ENCODE peak calls at places on chromosomes 12 and 14, in nine cellular contexts. N is CD4-positive, CD25-positive, alpha-beta regulatory T cell; B is suprapubic skin; Y is choroid plexus epithelial cell; O is psoas muscle; J is foreskin fibroblast; E is mammary epithelial cell; G is dorsolateral prefrontal cortex; C is cardiac fibroblast. A is an unnamed sample.

GRCh38 chr12:106709068-106709511 is 65.4 kb upstream of the RIC8B start:
- DNase-seq in J (no peak), G (no peak), E (no peak), B (no peak), O (no peak), N (no peak), C (no peak), Y (no peak), A (no peak)

GRCh38 chr12:84636801-84637285 is 275.8 kb downstream of the SLC6A15 start:
- DNase-seq in G (no peak), Y (peak; percentile 72), J (peak; percentile 32), N (no peak), E (no peak), B (no peak), O (no peak), C (peak; percentile 10), A (peak; percentile 18)

GRCh38 chr12:54489857-54490256 is 7.7 kb upstream of the NCKAP1L start:
- DNase-seq in G (no peak), C (no peak), J (no peak), E (no peak), Y (no peak), B (no peak), N (no peak), O (no peak), A (no peak)

GRCh38 chr12:59780605-59781135 is 184.8 kb downstream of the SLC16A7 start:
- DNase-seq in B (no peak), Y (peak; percentile 82), J (peak; percentile 9), O (no peak), C (peak; percentile 72), G (no peak), E (peak; percentile 33), N (no peak), A (peak; percentile 29)

GRCh38 chr14:104975481-104976197 is 2.5 kb downstream of the AHNAK2 start:
- DNase-seq in N (no peak), J (no peak), Y (no peak), B (peak; percentile 69), O (no peak), E (no peak), G (no peak), C (no peak), A (no peak)

GRCh38 chr14:90454041-90455000 is 57.5 kb downstream of the CALM1 start:
- DNase-seq in Y (peak; percentile 85), N (no peak), O (peak; percentile 65), B (no peak), E (no peak), J (peak; percentile 62), C (peak; percentile 75), G (peak; percentile 98), A (peak; percentile 23)

GRCh38 chr12:18383203-18383602 is 121.9 kb downstream of the PIK3C2G start:
- DNase-seq in B (no peak), G (no peak), C (peak; percentile 88), E (peak; percentile 63), J (peak; percentile 84), O (no peak), Y (peak; percentile 92), N (no peak), A (peak; percentile 65)

GRCh38 chr12:11623382-11623781 is 26.1 kb upstream of the ETV6 start:
- DNase-seq in N (no peak), J (no peak), Y (peak; percentile 48), B (no peak), O (no peak), G (no peak), E (no peak), C (no peak), A (no peak)

GRCh38 chr12:43556057-43556456 is 4.1 kb upstream of the ADAMTS20 start:
- DNase-seq in J (no peak), B (no peak), O (no peak), C (no peak), N (no peak), Y (no peak), G (no peak), E (no peak), A (no peak)

GRCh38 chr12:43551271-43551970 is 582 bp downstream of the ADAMTS20 start:
- DNase-seq in J (no peak), C (no peak), Y (no peak), B (no peak), N (no peak), G (no peak), O (no peak), E (peak; percentile 8), A (no peak)

GRCh38 chr12:43550831-43551270 is 1.2 kb downstream of the ADAMTS20 start:
- DNase-seq in Y (no peak), C (no peak), J (no peak), N (no peak), E (no peak), B (no peak), G (no peak), O (no peak), A (no peak)

DNA sequence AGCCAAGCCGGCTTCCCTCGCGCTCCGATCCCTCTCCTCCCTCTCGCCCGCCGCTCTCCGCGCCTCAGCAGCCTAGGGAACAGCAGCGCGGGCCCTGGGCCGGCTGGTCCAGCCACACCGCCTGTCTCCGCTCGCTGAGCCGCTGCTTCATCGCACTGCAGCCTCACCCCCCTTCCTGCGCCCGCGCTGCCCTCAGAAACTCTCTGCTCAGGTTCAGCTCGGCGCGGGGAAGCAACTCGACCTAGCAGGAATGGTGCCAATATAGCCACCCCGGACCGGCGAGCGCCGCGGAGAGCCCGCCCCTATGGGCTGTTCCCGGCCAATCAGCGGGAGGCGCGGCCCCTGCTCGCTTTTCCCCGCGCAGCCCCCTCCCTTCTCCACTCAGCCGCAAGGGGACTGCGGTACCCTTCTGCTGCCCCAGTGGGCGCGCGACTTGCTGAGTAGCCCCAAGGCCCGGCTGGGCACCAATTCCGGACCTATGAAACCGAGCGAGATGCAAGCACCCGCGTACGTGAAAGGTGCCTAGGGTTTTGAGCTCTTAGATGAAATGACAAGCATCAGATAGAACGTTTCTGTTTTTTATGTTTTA is at the start of gene ADAMTS20:
- DNase-seq in Y (peak; percentile 12), C (peak; percentile 2), G (no peak), O (no peak), E (peak; percentile 18), B (no peak), N (no peak), J (no peak), A (no peak)
- H3K4me3 ChIP-seq in Y (peak within 1 kb of the TSS; percentile 33), C (peak within 1 kb of the TSS; percentile 15), G (peak within 1 kb of the TSS; percentile 55), O (peak within 1 kb of the TSS; percentile 46), E (no peak within 1 kb of the TSS), B (peak within 1 kb of the TSS; percentile 0), N (no peak within 1 kb of the TSS), J (no peak within 1 kb of the TSS), A (peak within 1 kb of the TSS; percentile 51)

DNA sequence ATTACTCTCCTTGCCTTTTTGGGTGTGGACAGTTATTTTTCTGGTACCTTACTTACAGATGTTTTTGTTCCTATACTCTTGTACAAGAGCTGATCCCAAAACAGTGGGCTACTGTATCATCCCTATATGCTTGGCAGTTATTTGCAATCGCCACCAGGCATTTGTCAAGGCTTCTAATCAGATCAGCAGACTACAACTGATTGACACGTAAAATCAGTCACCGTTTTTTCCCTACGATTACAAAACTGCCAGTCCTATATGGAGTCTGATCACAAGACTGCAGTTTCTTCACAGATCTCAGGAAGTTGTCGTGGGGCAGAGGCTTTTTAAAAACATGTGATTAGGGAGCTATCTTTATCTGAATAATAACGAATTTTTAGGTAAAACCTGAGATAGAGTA is 1.3 kb downstream of the LYSET start:
- DNase-seq in B (no peak), C (no peak), Y (no peak), G (no peak), O (no peak), J (no peak), E (no peak), N (no peak), A (no peak)
- H3K4me3 ChIP-seq in B (peak overlapping the region; percentile 96), C (no peak overlapping the region), Y (no peak overlapping the region), G (peak overlapping the region; percentile 96), O (peak overlapping the region; percentile 89), J (no peak overlapping the region), E (no peak overlapping the region), N (no peak overlapping the region), A (no peak overlapping the region)

DNA sequence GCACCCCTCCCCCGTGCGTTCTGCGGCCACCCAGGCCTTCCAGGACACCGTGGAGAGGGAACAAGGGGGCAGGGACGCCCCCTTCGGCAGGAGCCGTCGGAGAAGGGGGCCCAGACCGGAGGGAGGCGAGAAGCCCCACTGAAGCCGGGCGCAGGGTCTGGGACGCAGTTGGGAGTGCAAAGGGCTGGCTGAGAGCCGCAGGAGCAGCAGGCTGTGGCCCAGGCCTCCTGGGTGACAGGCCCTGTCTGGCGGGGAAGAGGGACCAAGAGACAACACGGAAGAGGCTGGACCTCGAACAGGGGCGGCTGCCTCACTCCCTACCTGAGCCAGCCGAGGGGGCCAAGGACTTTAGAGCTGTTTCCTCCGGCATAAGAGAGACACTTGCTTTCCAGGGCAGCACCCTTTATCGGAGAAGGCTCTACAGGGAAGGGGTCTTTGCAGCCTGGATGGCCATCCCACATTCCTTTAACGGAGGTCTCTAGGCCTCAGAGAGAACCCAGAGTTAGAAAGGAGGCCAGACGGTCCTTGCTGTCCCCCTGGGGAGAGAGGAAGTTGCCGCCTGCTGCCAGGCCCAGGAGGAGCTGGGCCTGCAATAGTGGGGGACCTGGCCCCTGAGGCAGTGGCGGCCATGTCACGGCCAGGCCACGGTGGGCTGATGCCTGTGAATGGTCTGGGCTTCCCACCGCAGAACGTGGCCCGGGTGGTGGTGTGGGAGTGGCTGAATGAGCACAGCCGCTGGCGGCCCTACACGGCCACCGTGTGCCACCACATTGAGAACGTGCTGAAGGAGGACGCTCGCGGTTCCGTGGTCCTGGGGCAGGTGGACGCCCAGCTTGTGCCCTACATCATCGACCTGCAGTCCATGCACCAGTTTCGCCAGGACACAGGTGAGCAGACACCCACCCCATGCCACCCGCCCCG is 1.3 kb downstream of the DTX1 start:
- DNase-seq in G (no peak), B (no peak), C (no peak), N (no peak), E (no peak), O (peak; percentile 57), J (no peak), Y (no peak), A (no peak)
- H3K4me3 ChIP-seq in G (peak overlapping the region; percentile 77), B (peak overlapping the region; percentile 67), C (no peak overlapping the region), N (no peak overlapping the region), E (no peak overlapping the region), O (peak overlapping the region; percentile 56), J (no peak overlapping the region), Y (no peak overlapping the region), A (no peak overlapping the region)

GRCh38 chr12:121628037-121628436 is 1.7 kb downstream of the ORAI1 start:
- DNase-seq in O (no peak), Y (no peak), C (peak; percentile 16), E (no peak), B (no peak), G (no peak), N (no peak), J (no peak), A (no peak)

GRCh38 chr12:121626853-121627623 is 708 bp downstream of the ORAI1 start:
- DNase-seq in N (peak; percentile 82), G (peak; percentile 55), O (peak; percentile 77), Y (peak; percentile 72), E (peak; percentile 70), J (peak; percentile 50), C (peak; percentile 68), B (peak; percentile 83), A (peak; percentile 15)

GRCh38 chr12:121626087-121626852 is at the start of gene ORAI1:
- DNase-seq in J (peak; percentile 96), N (peak; percentile 93), E (peak; percentile 87), Y (peak; percentile 95), B (peak; percentile 97), C (peak; percentile 97), O (peak; percentile 98), G (peak; percentile 91), A (peak; percentile 81)

GRCh38 chr12:121630791-121631190 is 4.5 kb downstream of the ORAI1 start:
- DNase-seq in B (no peak), J (no peak), C (no peak), N (no peak), O (no peak), G (no peak), E (no peak), Y (no peak), A (no peak)

DNA sequence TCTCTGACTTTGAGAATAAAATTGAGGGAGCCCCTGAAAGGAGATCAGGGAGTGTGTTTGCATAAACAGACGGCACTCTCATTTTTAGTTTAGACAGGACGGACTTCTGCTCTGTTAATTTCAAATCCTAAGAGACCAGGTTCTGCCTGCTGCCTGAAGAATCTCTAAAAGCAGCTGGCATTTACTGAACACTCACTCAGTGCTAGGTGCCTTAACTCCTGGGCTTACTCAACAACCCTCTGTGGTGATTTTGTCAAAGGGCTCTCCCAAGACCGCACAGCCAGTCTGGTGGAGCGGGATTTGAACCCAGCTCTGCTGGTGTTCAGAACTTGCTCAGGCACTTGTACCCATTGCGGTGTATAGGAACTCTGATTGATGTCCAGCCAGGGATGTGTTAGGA is 2.2 kb downstream of the ORAI1 start:
- DNase-seq in Y (no peak), O (no peak), G (no peak), J (no peak), B (no peak), N (no peak), E (no peak), C (no peak), A (no peak)
- H3K4me3 ChIP-seq in Y (no peak overlapping the region), O (peak overlapping the region; percentile 87), G (peak overlapping the region; percentile 71), J (peak overlapping the region; percentile 78), B (peak overlapping the region; percentile 75), N (peak overlapping the region; percentile 91), E (no peak overlapping the region), C (no peak overlapping the region), A (no peak overlapping the region)